ENCODE peak calls at places on chromosomes 16 and 17, in six cellular contexts. U is GM23338, E is SK-N-SH, R is A549, C is Panc1, Y is K562. S is an unnamed sample.

GRCh38 chr17:66822009-66822408 is 12.9 kb upstream of the CACNG5 start:
- DNase-seq in U (no peak), E (no peak), R (no peak), C (no peak), Y (no peak), S (no peak)

GRCh38 chr16:81623365-81624102 is 155.6 kb upstream of the PLCG2 start:
- DNase-seq in U (peak), E (peak), R (peak), C (no peak), Y (peak), S (no peak)

GRCh38 chr16:27197004-27197403 is 6.3 kb upstream of the KDM8 start:
- DNase-seq in U (no peak), E (no peak), R (no peak), C (no peak), Y (no peak), S (no peak)

GRCh38 chr17:31492880-31493655 is 101.6 kb downstream of the RAB11FIP4 start:
- DNase-seq in U (no peak), E (no peak), R (no peak), C (no peak), Y (peak), S (peak)

GRCh38 chr17:60386137-60386395 is 5.9 kb downstream of the USP32 start:
- DNase-seq in U (no peak), E (no peak), R (no peak), C (no peak), Y (no peak), S (no peak)

GRCh38 chr16:85432606-85433005 is 180.5 kb upstream of the GSE1 start:
- DNase-seq in U (no peak), E (no peak), R (no peak), C (no peak), Y (no peak), S (no peak)

GRCh38 chr17:65896889-65897288 is 295.0 kb downstream of the CEP112 start:
- DNase-seq in U (no peak), E (no peak), R (no peak), C (no peak), Y (no peak), S (no peak)

GRCh38 chr16:64391009-64391663 is 730.7 kb downstream of the CDH11 start:
- DNase-seq in U (no peak), E (no peak), R (peak), C (no peak), Y (no peak), S (no peak)

GRCh38 chr17:82006468-82007227 is 16.0 kb downstream of the CENPX start:
- DNase-seq in U (no peak), E (no peak), R (no peak), C (no peak), Y (no peak), S (no peak)

GRCh38 chr17:52678211-52678610 is 519.7 kb upstream of the CA10 start:
- DNase-seq in U (no peak), E (no peak), R (no peak), C (no peak), Y (no peak), S (no peak)

GRCh38 chr16:56787185-56787584 is 57.3 kb downstream of the NUP93 start:
- DNase-seq in U (peak), E (no peak), R (no peak), C (no peak), Y (no peak), S (no peak)

GRCh38 chr17:1078831-1079561 is 82.1 kb downstream of the TIMM22 start:
- DNase-seq in U (peak), E (peak), R (no peak), C (no peak), Y (no peak), S (no peak)

GRCh38 chr16:57867000-57867561 is 64.8 kb upstream of the KIFC3 start:
- DNase-seq in U (no peak), E (no peak), R (no peak), C (no peak), Y (no peak), S (no peak)

GRCh38 chr17:29149431-29150064 is 30.6 kb downstream of the MYO18A start:
- DNase-seq in U (no peak), E (no peak), R (no peak), C (no peak), Y (no peak), S (no peak)

GRCh38 chr16:48365030-48365600 is 20.1 kb downstream of the SIAH1 start:
- DNase-seq in U (no peak), E (no peak), R (peak), C (peak), Y (no peak), S (no peak)

GRCh38 chr17:16433514-16433913 is 18.1 kb downstream of the TRPV2 start:
- DNase-seq in U (no peak), E (no peak), R (no peak), C (no peak), Y (no peak), S (no peak)

GRCh38 chr16:85084841-85085535 is 27.3 kb downstream of the CIBAR2 start:
- DNase-seq in U (no peak), E (no peak), R (no peak), C (no peak), Y (no peak), S (no peak)

GRCh38 chr17:17824119-17824779 is 12.5 kb downstream of the SREBF1 start:
- DNase-seq in U (no peak), E (peak), R (peak), C (no peak), Y (no peak), S (no peak)

GRCh38 chr17:50562266-50563094 is 2.0 kb downstream of the CACNA1G start:
- DNase-seq in U (peak), E (no peak), R (no peak), C (no peak), Y (no peak), S (no peak)

GRCh38 chr17:83204230-83204725 is 124.9 kb downstream of the METRNL start:
- DNase-seq in U (no peak), E (no peak), R (no peak), C (no peak), Y (no peak), S (no peak)

GRCh38 chr16:66714062-66714461 is 17.5 kb upstream of the CMTM4 start:
- DNase-seq in U (no peak), E (no peak), R (no peak), C (no peak), Y (no peak), S (no peak)

GRCh38 chr16:12296991-12297390 is 320.5 kb downstream of the SNX29 start:
- DNase-seq in U (no peak), E (no peak), R (no peak), C (no peak), Y (no peak), S (no peak)

GRCh38 chr16:59907671-59908070 is 1173.6 kb upstream of the GOT2 start:
- DNase-seq in U (peak), E (no peak), R (no peak), C (no peak), Y (no peak), S (no peak)

GRCh38 chr16:1422076-1422475 is 1.5 kb upstream of the UQCC4 start:
- DNase-seq in U (no peak), E (no peak), R (no peak), C (no peak), Y (no peak), S (no peak)

GRCh38 chr16:11973065-11973464 is 3.5 kb upstream of the SNX29 start:
- DNase-seq in U (no peak), E (no peak), R (no peak), C (no peak), Y (no peak), S (no peak)

GRCh38 chr17:70901870-70902269 is 732.5 kb downstream of the KCNJ2 start:
- DNase-seq in U (no peak), E (no peak), R (no peak), C (no peak), Y (no peak), S (no peak)

GRCh38 chr16:85462405-85463227 is 150.5 kb upstream of the GSE1 start:
- DNase-seq in U (peak), E (peak), R (no peak), C (no peak), Y (peak), S (no peak)

GRCh38 chr17:42312285-42313130 is 24.2 kb downstream of the STAT5A start:
- DNase-seq in U (peak), E (peak), R (peak), C (no peak), Y (peak), S (peak)

GRCh38 chr17:29933379-29933778 is 3.4 kb upstream of the SSH2 start:
- DNase-seq in U (peak), E (no peak), R (peak), C (no peak), Y (no peak), S (peak)

GRCh38 chr16:81997738-81998137 is 13.5 kb downstream of the SDR42E1 start:
- DNase-seq in U (no peak), E (no peak), R (peak), C (no peak), Y (no peak), S (no peak)

GRCh38 chr17:32275060-32276042 is 9.7 kb downstream of the RHBDL3 start:
- DNase-seq in U (peak), E (peak), R (peak), C (no peak), Y (peak), S (peak)

GRCh38 chr16:84360170-84360569 is 8.2 kb upstream of the ATP2C2 start:
- DNase-seq in U (no peak), E (no peak), R (no peak), C (no peak), Y (no peak), S (no peak)

GRCh38 chr17:46106966-46107644 is 86.1 kb downstream of the KANSL1 start:
- DNase-seq in U (peak), E (no peak), R (no peak), C (no peak), Y (no peak), S (no peak)

GRCh38 chr17:2025220-2025621 is at the start of gene RTN4RL1:
- DNase-seq in U (peak), E (peak), R (peak), C (no peak), Y (peak), S (no peak)

GRCh38 chr17:45171338-45172231 is 9.9 kb downstream of the HEXIM2 start:
- DNase-seq in U (peak), E (no peak), R (peak), C (no peak), Y (peak), S (no peak)

GRCh38 chr16:21283521-21284289 is 5.6 kb upstream of the CRYM start:
- DNase-seq in U (peak), E (peak), R (peak), C (no peak), Y (no peak), S (peak)

GRCh38 chr16:21218135-21218534 is 6.8 kb upstream of the ZP2 start:
- DNase-seq in U (no peak), E (no peak), R (no peak), C (no peak), Y (no peak), S (peak)

GRCh38 chr17:80063815-80064585 is 27.6 kb downstream of the CCDC40 start:
- DNase-seq in U (no peak), E (no peak), R (peak), C (no peak), Y (peak), S (peak)

GRCh38 chr17:64506576-64507417 is at the start of gene CEP95:
- DNase-seq in U (peak), E (peak), R (no peak), C (peak), Y (peak), S (peak)

GRCh38 chr17:64508683-64509082 is 1.9 kb downstream of the CEP95 start:
- DNase-seq in U (no peak), E (no peak), R (no peak), C (no peak), Y (no peak), S (no peak)

GRCh38 chr17:64507418-64507766 is 615 bp downstream of the CEP95 start:
- DNase-seq in U (peak), E (peak), R (peak), C (no peak), Y (peak), S (peak)

GRCh38 chr17:64506201-64506575 is at the start of gene DDX5:
- DNase-seq in U (peak), E (peak), R (peak), C (peak), Y (peak), S (no peak)

DNA sequence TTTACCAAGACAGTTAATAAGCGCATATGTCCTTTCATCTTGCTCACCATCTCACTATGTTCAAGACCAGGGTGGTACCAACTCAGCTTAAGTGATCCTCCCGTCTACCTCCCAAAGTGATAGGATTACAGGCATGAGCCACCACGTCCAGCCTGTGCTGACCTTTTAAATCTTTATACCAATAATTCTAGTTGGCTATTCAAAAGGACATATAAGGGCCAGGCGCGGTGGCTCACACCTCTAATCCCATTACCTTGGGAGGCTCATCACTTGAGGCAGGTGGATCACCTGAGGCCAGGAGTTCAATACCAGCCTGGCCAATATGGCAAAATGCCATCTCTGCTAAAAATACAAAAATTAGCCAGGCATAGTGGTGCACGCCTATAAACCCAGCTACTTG is 2.4 kb downstream of the CEP95 start:
- DNase-seq in U (no peak), E (no peak), R (no peak), C (no peak), Y (no peak), S (no peak)
- H3K4me3 ChIP-seq in U (no peak), E (no peak), R (no peak), C (no peak), Y (no peak), S (no peak)

GRCh38 chr17:3659541-3660111 is 8.8 kb downstream of the TAX1BP3 start:
- DNase-seq in U (no peak), E (no peak), R (peak), C (no peak), Y (peak), S (no peak)
- TF ChIP-seq REST in U (no peak), E (peak), R (no peak), C (no peak), Y (no peak), S (no peak)

GRCh38 chr16:75042423-75043174 is 43.8 kb downstream of the ZNRF1 start:
- DNase-seq in U (no peak), E (no peak), R (no peak), C (no peak), Y (no peak), S (no peak)

GRCh38 chr16:75043175-75043937 is 44.5 kb downstream of the ZNRF1 start:
- DNase-seq in U (no peak), E (peak), R (no peak), C (no peak), Y (peak), S (peak)

GRCh38 chr16:75045424-75045823 is 46.6 kb downstream of the ZNRF1 start:
- DNase-seq in U (no peak), E (no peak), R (no peak), C (no peak), Y (no peak), S (no peak)

GRCh38 chr16:75048051-75048450 is 49.2 kb downstream of the ZNRF1 start:
- DNase-seq in U (no peak), E (no peak), R (no peak), C (no peak), Y (no peak), S (no peak)

DNA sequence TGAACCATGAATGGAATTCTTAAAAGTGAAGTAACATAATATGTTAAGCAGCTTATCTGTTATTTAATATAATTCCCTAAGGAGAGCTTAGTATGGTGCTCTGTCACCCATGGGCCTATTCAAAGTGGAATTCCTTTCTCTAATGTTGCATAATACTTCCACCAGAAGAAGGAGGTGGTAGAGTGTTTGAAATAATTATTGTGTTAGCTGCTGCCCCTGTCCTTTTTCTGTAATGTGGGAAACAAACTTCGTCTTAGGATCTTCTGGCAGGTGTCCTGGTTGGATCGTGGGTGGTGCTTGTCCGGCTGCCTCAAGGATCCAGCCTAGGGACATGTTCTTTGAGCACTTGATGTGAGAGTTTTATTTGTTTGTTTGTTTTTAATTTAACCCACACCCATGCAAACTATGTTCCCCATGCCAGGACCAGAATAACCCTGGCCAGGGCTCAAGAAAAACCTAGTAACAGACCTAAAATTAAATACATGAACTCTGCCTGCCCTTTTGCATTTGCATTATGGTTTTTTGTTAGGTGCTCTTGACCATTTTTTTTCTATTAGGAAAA is 46.1 kb downstream of the ZNRF1 start:
- DNase-seq in U (no peak), E (no peak), R (peak), C (no peak), Y (no peak), S (no peak)
- H3K27ac ChIP-seq in U (no peak), E (no peak), R (no peak), C (no peak), Y (peak), S (no peak)

DNA sequence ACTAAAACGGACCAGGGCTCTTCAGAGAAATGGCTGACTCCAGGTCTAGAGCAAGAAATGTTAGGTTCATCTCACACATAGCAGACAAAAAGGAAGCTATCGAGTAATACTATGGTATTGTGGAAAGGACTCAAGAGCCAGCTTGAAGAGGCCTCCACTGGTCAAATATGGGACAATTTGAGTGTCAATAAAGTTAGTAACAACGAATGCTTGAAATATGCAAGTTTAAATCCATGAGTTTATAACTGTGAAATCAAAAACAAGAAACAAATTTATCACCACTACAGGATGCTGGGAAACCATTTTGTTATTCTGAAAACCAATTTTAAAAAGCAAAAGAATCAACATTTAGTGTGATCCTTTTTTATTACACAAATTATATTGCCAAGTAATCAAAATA is 50.4 kb upstream of the ANKFY1 start:
- DNase-seq in U (no peak), E (no peak), R (no peak), C (no peak), Y (no peak), S (no peak)
- H3K4me3 ChIP-seq in U (no peak), E (no peak), R (no peak), C (no peak), Y (no peak), S (no peak)

DNA sequence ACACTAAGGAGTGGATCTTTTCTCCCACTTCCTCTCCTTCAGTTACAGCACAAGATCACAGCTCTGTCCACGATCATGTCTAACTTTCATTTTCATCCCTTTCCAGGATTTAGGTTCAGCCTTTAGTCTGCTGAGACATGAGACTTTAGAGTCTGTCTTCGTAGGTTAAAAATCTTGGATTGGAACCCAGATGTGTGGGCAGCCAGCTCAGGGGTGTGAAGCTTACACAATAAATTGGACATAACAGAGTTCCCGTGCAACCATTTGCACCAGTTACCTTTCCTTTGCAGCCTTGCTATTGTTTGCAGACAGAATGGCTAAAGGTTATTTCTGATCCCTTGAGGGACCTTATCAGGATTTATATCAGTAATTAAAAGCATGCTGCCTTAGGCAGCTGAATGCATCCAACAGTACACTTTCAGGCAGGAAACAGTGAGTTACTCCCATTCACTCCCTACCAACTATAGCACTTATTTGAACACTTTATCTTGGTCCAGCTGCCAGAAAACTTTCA is 87.4 kb downstream of the TMEM100 start:
- DNase-seq in U (no peak), E (peak), R (no peak), C (no peak), Y (no peak), S (no peak)
- TF ChIP-seq REST in U (no peak), E (no peak), R (no peak), C (no peak), Y (no peak), S (no peak)

GRCh38 chr17:39650121-39650579 is 13.2 kb downstream of the STARD3 start:
- DNase-seq in U (no peak), E (no peak), R (no peak), C (no peak), Y (peak), S (no peak)
- H3K27ac ChIP-seq in U (no peak), E (no peak), R (no peak), C (no peak), Y (peak), S (no peak)

DNA sequence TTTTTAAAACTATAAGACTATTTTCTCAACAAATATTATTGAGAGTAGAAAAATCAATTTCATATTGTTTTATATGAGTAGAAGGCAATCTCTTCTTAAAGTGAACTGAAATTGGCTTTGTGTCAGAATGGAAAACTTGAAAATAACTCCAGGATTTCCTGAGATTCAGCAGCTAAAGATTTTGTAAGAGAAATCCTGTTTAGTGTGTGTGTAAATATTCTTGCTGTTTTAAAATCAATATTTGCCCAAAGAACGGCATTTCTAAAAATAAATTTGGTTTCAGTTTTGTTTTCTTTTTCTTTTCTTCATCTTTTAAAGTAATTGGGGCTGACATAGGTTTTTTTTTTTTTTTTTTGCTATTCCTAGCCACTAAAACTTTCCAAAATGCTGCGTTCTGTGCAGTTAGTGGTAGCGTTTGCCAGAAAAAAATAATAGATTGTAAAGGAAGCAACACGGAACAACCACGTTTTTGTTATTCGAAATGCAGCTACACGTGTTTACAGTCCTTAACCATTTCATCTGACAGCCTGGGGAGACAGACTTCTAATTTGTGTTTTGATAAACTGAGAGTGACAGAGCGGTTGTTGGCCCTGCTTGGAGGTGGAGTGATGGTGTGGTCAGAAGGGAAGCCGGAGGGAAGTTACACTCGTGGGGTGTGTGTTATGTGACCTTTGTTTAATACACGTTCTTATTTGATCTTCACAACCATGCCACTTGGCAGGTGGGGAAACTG is 21.6 kb upstream of the SMPD3 start:
- DNase-seq in U (no peak), E (no peak), R (no peak), C (no peak), Y (no peak), S (no peak)
- H3K4me3 ChIP-seq in U (no peak), E (no peak), R (no peak), C (no peak), Y (no peak), S (peak)